ENCODE peak calls at places on chromosomes 11 and 22, in nine cellular contexts. O is PC-9; P is transverse colon; M is upper lobe of right lung; V is ascending aorta; X is suprapubic skin; Q is BE2C; S is GM06990; R is CD4-positive, CD25-positive, alpha-beta regulatory T cell. G is an unnamed sample. For H3K27me3, the result is how much of the 10 kb centered on the place peaks cover.

GRCh38 chr11:1827095-1827797 is 7.5 kb upstream of the SYT8 start:
- DNase-seq in R (no peak), P (peak), O (peak), S (no peak), V (peak), M (peak), Q (peak), X (peak), G (no peak)

GRCh38 chr11:124837491-124837856 is 27.8 kb upstream of the ROBO3 start:
- DNase-seq in X (no peak), P (no peak), O (peak), R (no peak), V (no peak), S (no peak), M (no peak), Q (peak), G (no peak)

GRCh38 chr11:95593101-95593500 is 196.5 kb downstream of the FAM76B start:
- DNase-seq in M (no peak), V (no peak), Q (no peak), X (no peak), P (no peak), O (no peak), S (no peak), R (no peak), G (no peak)

GRCh38 chr11:17531071-17531817 is 13.0 kb downstream of the USH1C start:
- DNase-seq in P (no peak), Q (no peak), S (no peak), V (no peak), X (no peak), R (no peak), M (no peak), O (no peak), G (no peak)

GRCh38 chr11:69744435-69744834 is 30.7 kb downstream of the FGF4 start:
- DNase-seq in X (no peak), V (no peak), R (no peak), O (peak), S (no peak), P (no peak), Q (no peak), M (no peak), G (no peak)

GRCh38 chr11:46243796-46244109 is 33.7 kb upstream of the CREB3L1 start:
- DNase-seq in S (no peak), P (no peak), O (no peak), X (no peak), Q (no peak), M (no peak), R (no peak), V (peak), G (no peak)

GRCh38 chr11:109247071-109247470 is 174.9 kb upstream of the C11orf87 start:
- DNase-seq in O (no peak), X (no peak), R (no peak), P (no peak), V (no peak), Q (no peak), S (no peak), M (no peak), G (no peak)

GRCh38 chr11:27290261-27290660 is 72.8 kb downstream of the CCDC34 start:
- DNase-seq in Q (no peak), O (no peak), M (no peak), V (no peak), S (no peak), P (no peak), R (no peak), X (peak), G (no peak)

GRCh38 chr22:31083923-31084810 is 3.0 kb downstream of the SMTN start:
- DNase-seq in X (no peak), P (peak), O (no peak), M (no peak), Q (no peak), R (no peak), S (no peak), V (no peak), G (no peak)

GRCh38 chr22:37244114-37244921 is at the start of gene RAC2:
- DNase-seq in O (peak), Q (peak), M (peak), X (peak), P (peak), S (peak), R (peak), V (peak), G (peak)

GRCh38 chr11:2862395-2862949 is 23.1 kb downstream of the CDKN1C start:
- DNase-seq in V (no peak), M (no peak), R (no peak), X (no peak), Q (no peak), S (no peak), O (no peak), P (no peak), G (no peak)

GRCh38 chr11:78562398-78562797 is 12.3 kb downstream of the NARS2 start:
- DNase-seq in S (no peak), R (no peak), V (no peak), M (no peak), P (no peak), Q (no peak), X (no peak), O (peak), G (no peak)

GRCh38 chr11:103433976-103434375 is 324.8 kb downstream of the DYNC2H1 start:
- DNase-seq in M (no peak), X (no peak), S (no peak), O (no peak), P (no peak), Q (no peak), R (no peak), V (no peak), G (no peak)

GRCh38 chr11:3989891-3990290 is 104.7 kb upstream of the RRM1 start:
- DNase-seq in R (peak), X (no peak), O (no peak), S (no peak), P (no peak), V (no peak), Q (no peak), M (no peak), G (peak)

GRCh38 chr11:43561832-43562231 is 118.7 kb upstream of the HSD17B12 start:
- DNase-seq in X (no peak), Q (no peak), S (no peak), M (no peak), R (no peak), O (no peak), V (no peak), P (no peak), G (no peak)
- H3K27me3 ChIP-seq in X (under half), Q (under half), S (under half), M (under half), R (under half), O (half or more), V (under half), P (half or more), G (under half)

DNA sequence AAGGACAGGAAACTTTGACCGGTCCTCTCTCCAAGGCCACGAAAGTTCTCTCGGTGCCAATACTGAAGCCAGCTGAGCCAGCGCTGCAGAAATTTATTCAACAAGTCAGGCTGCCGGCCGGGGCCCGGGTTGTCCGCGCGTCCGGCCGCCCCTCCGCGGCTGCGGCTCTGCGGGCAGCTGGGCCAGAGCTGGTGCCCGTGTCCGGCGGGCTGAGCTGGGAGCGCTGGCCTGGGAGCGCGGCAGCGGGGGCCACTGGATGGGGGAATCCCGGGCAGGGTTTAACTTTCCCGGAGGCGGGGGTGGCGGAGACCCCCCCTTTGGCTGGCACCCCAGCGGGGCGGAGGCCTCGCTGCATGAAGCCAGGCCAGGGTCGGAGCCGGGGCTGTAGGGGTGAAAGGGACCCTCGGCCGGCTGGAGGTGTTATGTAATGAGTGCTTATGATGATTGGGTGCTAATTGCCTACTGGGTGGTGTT is 12.3 kb upstream of the CACNA1I start:
- DNase-seq in M (no peak), P (no peak), O (no peak), X (no peak), R (no peak), V (no peak), Q (no peak), S (no peak), G (no peak)
- H3K27me3 ChIP-seq in M (half or more), P (half or more), O (under half), X (half or more), R (under half), V (under half), Q (under half), S (under half), G (under half)

GRCh38 chr11:33861366-33861765 is 30.5 kb downstream of the LMO2 start:
- DNase-seq in S (no peak), V (no peak), M (no peak), R (no peak), P (no peak), Q (no peak), O (no peak), X (no peak), G (no peak)
- H3K27me3 ChIP-seq in S (under half), V (under half), M (under half), R (under half), P (under half), Q (under half), O (under half), X (under half), G (under half)

GRCh38 chr11:22343411-22344032 is 5.3 kb downstream of the SLC17A6 start:
- DNase-seq in P (no peak), X (peak), R (no peak), M (no peak), S (no peak), O (no peak), V (no peak), Q (no peak), G (no peak)
- H3K27me3 ChIP-seq in P (half or more), X (half or more), R (under half), M (half or more), S (under half), O (under half), V (under half), Q (under half), G (under half)

DNA sequence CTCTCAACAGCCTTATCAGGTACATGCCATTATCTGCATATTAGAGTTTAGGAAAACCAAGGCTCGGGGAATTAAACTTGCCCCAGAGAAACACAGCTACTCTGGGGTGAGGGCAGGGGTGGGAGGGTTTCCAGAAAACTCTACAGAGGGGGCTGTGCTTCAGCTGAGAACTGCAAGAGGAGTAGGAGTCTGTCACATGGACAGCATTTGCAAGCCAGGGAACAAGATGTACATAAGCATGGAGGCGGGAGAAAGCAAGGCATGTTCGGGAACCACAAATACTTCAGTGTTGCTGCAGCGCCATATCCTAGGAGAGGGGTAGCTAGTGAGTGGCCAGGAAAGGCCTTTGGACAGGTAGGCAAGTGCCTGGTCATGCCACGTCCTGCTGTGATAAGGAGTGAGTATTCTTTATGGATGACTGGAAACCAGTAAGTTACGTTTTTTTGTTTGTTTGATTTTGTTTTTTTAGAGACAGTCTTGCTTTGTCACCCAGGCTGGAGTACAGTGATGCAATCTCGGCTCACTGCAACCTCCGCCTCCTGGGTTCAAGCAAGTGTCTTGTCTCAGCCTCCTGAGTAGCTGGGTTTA is 57.2 kb downstream of the GRAMD1B start:
- DNase-seq in V (no peak), R (no peak), S (no peak), P (no peak), O (no peak), X (no peak), M (no peak), Q (no peak), G (no peak)
- H3K27me3 ChIP-seq in V (under half), R (under half), S (under half), P (under half), O (under half), X (under half), M (under half), Q (under half), G (under half)